ENCODE peak calls at places on chromosomes 11 and 22, in five cellular contexts. F, I, B, N and Z are unnamed samples.
A peak's percentile ranks its signal among the peaks of the same experiment; 100 is the strongest.

GRCh38 chr11:129418039-129418438 is 42.4 kb downstream of the BARX2 start:
- DNase-seq in F (no peak), I (no peak), B (no peak), N (no peak), Z (no peak)

GRCh38 chr22:25764270-25765015 is 22.5 kb downstream of the MYO18B start:
- DNase-seq in N (no peak), I (no peak), F (peak; percentile 72), B (no peak), Z (no peak)

GRCh38 chr11:107713009-107713408 is 1.2 kb upstream of the SLN start:
- DNase-seq in N (no peak), B (no peak), F (no peak), I (no peak), Z (no peak)

GRCh38 chr11:57597971-57598830 is 716 bp downstream of the SERPING1 start:
- DNase-seq in F (peak; percentile 92), I (peak; percentile 24), B (no peak), N (peak; percentile 80), Z (no peak)

GRCh38 chr11:74417860-74418508 is 19.8 kb upstream of the PGM2L1 start:
- DNase-seq in I (peak; percentile 14), F (no peak), B (peak; percentile 3), N (no peak), Z (peak; percentile 42)

GRCh38 chr11:35304900-35305299 is 114.5 kb downstream of the SLC1A2 start:
- DNase-seq in I (no peak), F (no peak), B (no peak), N (no peak), Z (no peak)

GRCh38 chr11:23311986-23312940 is 452.0 kb upstream of the CCDC179 start:
- DNase-seq in I (peak; percentile 74), N (no peak), B (no peak), F (peak; percentile 61), Z (peak; percentile 20)

GRCh38 chr11:47426062-47426956 is at the start of gene PSMC3:
- DNase-seq in N (peak; percentile 99), F (peak; percentile 97), I (peak; percentile 91), B (peak; percentile 97), Z (peak; percentile 97)

GRCh38 chr11:12017865-12018453 is 9.5 kb upstream of the DKK3 start:
- DNase-seq in N (no peak), I (peak; percentile 44), B (no peak), F (peak; percentile 75), Z (peak; percentile 53)

GRCh38 chr22:17199131-17199731 is 20.0 kb downstream of the ADA2 start:
- DNase-seq in I (peak; percentile 16), F (peak; percentile 96), N (no peak), B (no peak), Z (no peak)
- H3K4me2 ChIP-seq in I (peak overlapping the region; percentile 31), F (peak overlapping the region; percentile 97), N (peak overlapping the region; percentile 62), B (no peak overlapping the region), Z (peak overlapping the region; percentile 82)

DNA sequence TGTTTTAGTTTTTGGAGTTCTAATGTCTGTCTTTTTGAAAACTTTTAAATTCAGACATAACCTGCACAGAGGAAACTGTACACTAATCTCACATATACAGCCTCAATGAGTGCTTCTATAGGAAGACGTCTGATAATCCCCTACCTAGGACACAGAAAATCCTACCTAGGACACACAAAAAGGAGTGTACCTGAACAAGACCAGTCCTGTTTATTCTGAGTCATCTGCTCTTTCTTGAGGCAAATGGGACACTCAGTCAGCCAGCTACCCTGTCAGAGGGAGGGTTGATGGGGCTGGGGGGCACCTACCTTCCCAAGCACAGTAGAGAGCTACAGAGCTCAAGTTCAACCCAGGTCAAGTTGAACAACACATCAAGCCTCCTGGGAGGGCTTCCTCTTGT is 346.6 kb upstream of the NCAM1 start:
- DNase-seq in B (no peak), I (no peak), F (no peak), N (no peak), Z (no peak)
- H3K27ac ChIP-seq in B (no peak overlapping the region), I (no peak overlapping the region), F (no peak overlapping the region), N (no peak overlapping the region), Z (no peak overlapping the region)

GRCh38 chr11:96680515-96680914 is 290.7 kb downstream of the JRKL start:
- DNase-seq in F (no peak), I (no peak), B (no peak), N (no peak), Z (no peak)
- H3K4me3 ChIP-seq in F (no peak overlapping the region), I (no peak overlapping the region), B (no peak overlapping the region), N (no peak overlapping the region), Z (no peak overlapping the region)

GRCh38 chr11:67349927-67350465 is 3.4 kb downstream of the POLD4 start:
- DNase-seq in N (no peak), B (no peak), I (no peak), F (no peak), Z (no peak)
- H3K4me2 ChIP-seq in N (no peak overlapping the region), B (peak overlapping the region; percentile 9), I (no peak overlapping the region), F (no peak overlapping the region), Z (no peak overlapping the region)

GRCh38 chr11:96323643-96323985 is 19.4 kb downstream of the MAML2 start:
- DNase-seq in F (no peak), B (no peak), I (no peak), N (peak; percentile 99), Z (no peak)
- H3K27ac ChIP-seq in F (no peak overlapping the region), B (peak overlapping the region; percentile 22), I (peak overlapping the region; percentile 71), N (peak overlapping the region; percentile 95), Z (no peak overlapping the region)

DNA sequence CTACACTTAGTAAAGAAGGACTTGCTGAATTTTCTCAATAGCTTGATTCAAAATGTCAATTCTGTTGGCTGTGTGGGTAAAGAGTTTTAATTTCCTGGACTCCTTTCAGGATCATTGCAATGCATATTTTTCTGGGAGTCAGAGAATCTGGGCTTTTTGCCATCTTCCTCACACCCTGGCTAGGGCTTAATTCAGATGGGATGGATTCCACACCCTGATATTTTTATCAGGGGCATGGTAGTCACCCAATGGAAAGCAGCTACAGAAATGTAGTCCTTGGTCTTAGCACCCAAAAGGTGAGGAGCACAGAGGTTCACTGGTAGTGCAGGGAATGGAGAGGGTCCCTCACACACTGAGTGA is 79.3 kb downstream of the SGSM3 start:
- DNase-seq in F (no peak), N (no peak), B (no peak), I (peak; percentile 62), Z (no peak)
- H3K4me3 ChIP-seq in F (no peak overlapping the region), N (no peak overlapping the region), B (no peak overlapping the region), I (no peak overlapping the region), Z (no peak overlapping the region)

GRCh38 chr22:18056161-18056666 is 21.6 kb upstream of the PEX26 start:
- DNase-seq in B (peak; percentile 44), I (peak; percentile 76), N (no peak), F (no peak), Z (peak; percentile 41)
- H3K4me2 ChIP-seq in B (peak overlapping the region; percentile 72), I (peak overlapping the region; percentile 4), N (no peak overlapping the region), F (no peak overlapping the region), Z (no peak overlapping the region)